ENCODE peak calls at places on chromosomes 1 and 21, in six cellular contexts. One of them, this sample, is unnamed.

GRCh38 chr1:9145021-9145668 is 16.2 kb upstream of the GPR157 start:
- DNase-seq in colonic mucosa: no peak
- DNase-seq in tibial artery: no peak
- DNase-seq in tibial nerve: no peak
- DNase-seq in left ventricle myocardium inferior: no peak
- DNase-seq in GM23248: peak; percentile 78
- DNase-seq in this sample: peak; percentile 18

GRCh38 chr1:110293601-110294104 is 45.5 kb upstream of the RBM15 start:
- DNase-seq in tibial artery: no peak
- DNase-seq in left ventricle myocardium inferior: no peak
- DNase-seq in tibial nerve: no peak
- DNase-seq in colonic mucosa: no peak
- DNase-seq in GM23248: no peak
- DNase-seq in this sample: no peak

GRCh38 chr1:17892225-17892624 is 137.1 kb downstream of the ACTL8 start:
- DNase-seq in GM23248: no peak
- DNase-seq in tibial artery: no peak
- DNase-seq in colonic mucosa: no peak
- DNase-seq in left ventricle myocardium inferior: peak; percentile 72
- DNase-seq in tibial nerve: no peak
- DNase-seq in this sample: no peak

GRCh38 chr1:89901957-89902669 is 81.3 kb downstream of the LRRC8D start:
- DNase-seq in tibial nerve: no peak
- DNase-seq in colonic mucosa: peak; percentile 39
- DNase-seq in GM23248: no peak
- DNase-seq in left ventricle myocardium inferior: no peak
- DNase-seq in tibial artery: no peak
- DNase-seq in this sample: no peak

GRCh38 chr1:198937231-198938031 is 298.6 kb downstream of the PTPRC start:
- DNase-seq in tibial artery: peak; percentile 43
- DNase-seq in GM23248: peak; percentile 89
- DNase-seq in colonic mucosa: peak; percentile 47
- DNase-seq in left ventricle myocardium inferior: no peak
- DNase-seq in tibial nerve: peak; percentile 65
- DNase-seq in this sample: peak; percentile 68

GRCh38 chr1:109631513-109632260 is 12.1 kb downstream of the AMPD2 start:
- DNase-seq in tibial artery: no peak
- DNase-seq in colonic mucosa: no peak
- DNase-seq in left ventricle myocardium inferior: no peak
- DNase-seq in GM23248: no peak
- DNase-seq in tibial nerve: peak; percentile 4
- DNase-seq in this sample: no peak

GRCh38 chr1:149966405-149966804 is 29.7 kb upstream of the MTMR11 start:
- DNase-seq in GM23248: peak; percentile 32
- DNase-seq in colonic mucosa: no peak
- DNase-seq in tibial artery: no peak
- DNase-seq in left ventricle myocardium inferior: no peak
- DNase-seq in tibial nerve: no peak
- DNase-seq in this sample: no peak

GRCh38 chr1:204321665-204322064 is 38.1 kb downstream of the PLEKHA6 start:
- DNase-seq in tibial artery: no peak
- DNase-seq in colonic mucosa: no peak
- DNase-seq in GM23248: peak; percentile 89
- DNase-seq in tibial nerve: no peak
- DNase-seq in left ventricle myocardium inferior: no peak
- DNase-seq in this sample: peak; percentile 62

GRCh38 chr1:167775178-167775577 is 53.4 kb downstream of the MPZL1 start:
- DNase-seq in tibial nerve: no peak
- DNase-seq in left ventricle myocardium inferior: no peak
- DNase-seq in tibial artery: no peak
- DNase-seq in colonic mucosa: no peak
- DNase-seq in GM23248: peak; percentile 56
- DNase-seq in this sample: no peak

GRCh38 chr21:33841561-33841960 is 74.0 kb downstream of the ATP5PO start:
- DNase-seq in colonic mucosa: no peak
- DNase-seq in left ventricle myocardium inferior: no peak
- DNase-seq in tibial nerve: no peak
- DNase-seq in GM23248: no peak
- DNase-seq in tibial artery: no peak
- DNase-seq in this sample: no peak

GRCh38 chr1:225919906-225920305 is 4.1 kb downstream of the PYCR2 start:
- DNase-seq in colonic mucosa: no peak
- DNase-seq in GM23248: peak; percentile 83
- DNase-seq in left ventricle myocardium inferior: peak; percentile 73
- DNase-seq in tibial artery: peak; percentile 80
- DNase-seq in tibial nerve: peak; percentile 40
- DNase-seq in this sample: peak; percentile 56

GRCh38 chr1:111669268-111669667 is 49.7 kb downstream of the RAP1A start:
- DNase-seq in tibial artery: no peak
- DNase-seq in left ventricle myocardium inferior: no peak
- DNase-seq in tibial nerve: no peak
- DNase-seq in GM23248: peak; percentile 34
- DNase-seq in colonic mucosa: no peak
- DNase-seq in this sample: peak; percentile 6

GRCh38 chr1:54571803-54572202 is 23.8 kb downstream of the ACOT11 start:
- DNase-seq in left ventricle myocardium inferior: no peak
- DNase-seq in GM23248: no peak
- DNase-seq in tibial nerve: no peak
- DNase-seq in colonic mucosa: no peak
- DNase-seq in tibial artery: no peak
- DNase-seq in this sample: no peak

GRCh38 chr1:17233675-17234074 is 15.2 kb upstream of the PADI3 start:
- DNase-seq in tibial nerve: peak; percentile 7
- DNase-seq in tibial artery: peak; percentile 24
- DNase-seq in colonic mucosa: peak; percentile 94
- DNase-seq in GM23248: peak; percentile 96
- DNase-seq in left ventricle myocardium inferior: peak; percentile 27
- DNase-seq in this sample: peak; percentile 99

GRCh38 chr21:44437696-44438431 is 17.4 kb upstream of the LRRC3 start:
- DNase-seq in left ventricle myocardium inferior: no peak
- DNase-seq in colonic mucosa: no peak
- DNase-seq in tibial nerve: no peak
- DNase-seq in GM23248: no peak
- DNase-seq in tibial artery: no peak
- DNase-seq in this sample: no peak

GRCh38 chr21:17775431-17776126 is 43.6 kb downstream of the C21orf91 start:
- DNase-seq in GM23248: no peak
- DNase-seq in tibial nerve: no peak
- DNase-seq in tibial artery: no peak
- DNase-seq in left ventricle myocardium inferior: no peak
- DNase-seq in colonic mucosa: no peak
- DNase-seq in this sample: no peak

GRCh38 chr1:179706339-179706941 is 36.7 kb upstream of the FAM163A start:
- DNase-seq in left ventricle myocardium inferior: peak; percentile 34
- DNase-seq in GM23248: peak; percentile 70
- DNase-seq in tibial nerve: peak; percentile 42
- DNase-seq in tibial artery: no peak
- DNase-seq in colonic mucosa: peak; percentile 58
- DNase-seq in this sample: peak; percentile 46

GRCh38 chr1:241413386-241413785 is 56.4 kb upstream of the RGS7 start:
- DNase-seq in tibial nerve: no peak
- DNase-seq in tibial artery: no peak
- DNase-seq in GM23248: peak; percentile 88
- DNase-seq in colonic mucosa: no peak
- DNase-seq in left ventricle myocardium inferior: no peak
- DNase-seq in this sample: peak; percentile 84

GRCh38 chr1:21304488-21304887 is 14.2 kb upstream of the ECE1 start:
- DNase-seq in tibial nerve: no peak
- DNase-seq in left ventricle myocardium inferior: no peak
- DNase-seq in GM23248: no peak
- DNase-seq in tibial artery: no peak
- DNase-seq in colonic mucosa: no peak
- DNase-seq in this sample: no peak

GRCh38 chr1:201166964-201167624 is 12.8 kb upstream of the TMEM9 start:
- DNase-seq in tibial artery: no peak
- DNase-seq in colonic mucosa: no peak
- DNase-seq in tibial nerve: no peak
- DNase-seq in GM23248: no peak
- DNase-seq in left ventricle myocardium inferior: no peak
- DNase-seq in this sample: no peak

GRCh38 chr1:89363638-89364536 is at the start of gene GBP6:
- DNase-seq in colonic mucosa: no peak
- DNase-seq in tibial nerve: no peak
- DNase-seq in tibial artery: no peak
- DNase-seq in GM23248: peak; percentile 4
- DNase-seq in left ventricle myocardium inferior: peak; percentile 38
- DNase-seq in this sample: no peak

DNA sequence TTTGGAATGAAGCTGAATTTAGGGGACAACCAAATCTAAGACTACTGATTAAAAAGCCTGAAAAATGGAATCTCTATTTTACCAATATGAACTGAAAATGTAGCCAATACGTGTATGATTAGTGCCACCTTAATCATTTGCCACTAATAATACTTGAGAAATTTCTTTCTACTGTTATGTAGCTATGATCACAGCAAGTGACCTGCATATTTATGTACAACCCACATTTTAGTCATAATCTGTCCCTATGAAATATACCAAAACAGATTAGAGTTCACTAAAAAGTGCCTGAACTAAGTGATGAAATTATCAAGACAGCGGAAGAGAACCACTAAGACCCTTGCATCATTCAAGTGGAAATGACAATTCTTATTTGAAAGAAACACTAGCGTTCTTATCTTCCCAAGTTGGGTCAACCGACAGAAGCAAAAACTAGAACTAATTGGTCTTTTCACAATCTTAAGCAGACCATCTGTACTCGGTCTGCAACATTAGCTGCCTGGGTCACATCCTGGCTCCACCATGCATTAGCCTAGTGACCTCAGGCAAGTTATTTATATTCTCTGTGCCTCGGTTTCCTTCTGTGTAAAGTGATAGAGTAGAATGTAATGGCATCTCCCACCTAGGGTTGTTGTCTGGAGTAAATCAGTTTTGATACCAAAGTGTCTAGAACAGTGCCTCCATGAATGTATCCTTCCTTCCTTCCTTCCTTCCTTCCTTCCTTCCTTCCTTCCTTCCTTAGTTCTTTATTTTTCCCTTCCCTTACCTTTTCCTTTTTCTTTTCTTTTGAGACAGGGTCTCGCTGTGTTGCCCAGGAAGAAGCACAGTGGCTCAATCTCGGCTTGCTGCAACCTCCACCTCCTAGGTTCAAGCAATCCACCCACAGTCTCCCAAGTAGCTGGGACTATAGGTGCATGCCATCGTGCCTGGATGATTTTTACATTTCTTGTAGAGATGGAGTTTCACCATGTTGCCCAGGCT is 6.1 kb downstream of the COLGALT2 start:
- DNase-seq in tibial artery: no peak
- DNase-seq in colonic mucosa: no peak
- DNase-seq in GM23248: no peak
- DNase-seq in tibial nerve: no peak
- DNase-seq in left ventricle myocardium inferior: no peak
- DNase-seq in this sample: no peak
- H3K27me3 ChIP-seq in tibial artery: no peaks in the 10 kb centered on the region
- H3K27me3 ChIP-seq in colonic mucosa: peaks cover 9% of the 10 kb centered on the region
- H3K27me3 ChIP-seq in GM23248: no peaks in the 10 kb centered on the region
- H3K27me3 ChIP-seq in tibial nerve: peaks cover 23% of the 10 kb centered on the region
- H3K27me3 ChIP-seq in left ventricle myocardium inferior: peaks cover 16% of the 10 kb centered on the region
- H3K27me3 ChIP-seq in this sample: peaks cover 3% of the 10 kb centered on the region

DNA sequence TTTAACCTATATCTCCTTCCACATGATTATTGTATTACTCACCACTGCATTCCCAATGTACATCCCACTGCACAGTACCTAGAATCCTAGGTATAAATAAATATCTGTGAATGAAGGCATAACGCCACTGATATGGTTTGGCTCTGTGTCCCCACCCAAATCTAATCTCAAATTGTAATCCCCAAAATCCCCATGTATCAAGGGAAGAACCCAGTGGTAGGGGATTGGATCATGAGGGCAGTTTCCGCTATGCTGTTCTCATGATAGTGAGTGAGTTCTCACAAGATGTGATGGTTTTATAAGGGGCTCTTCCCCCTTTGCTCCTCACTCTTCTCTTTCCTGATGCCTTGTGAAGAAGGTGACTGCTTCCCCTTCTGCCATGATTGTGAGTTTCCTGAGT is 599.0 kb upstream of the ADGRL2 start:
- DNase-seq in GM23248: no peak
- DNase-seq in colonic mucosa: no peak
- DNase-seq in tibial nerve: no peak
- DNase-seq in tibial artery: no peak
- DNase-seq in left ventricle myocardium inferior: no peak
- DNase-seq in this sample: no peak
- H3K27me3 ChIP-seq in GM23248: no peaks in the 10 kb centered on the region
- H3K27me3 ChIP-seq in colonic mucosa: no peaks in the 10 kb centered on the region
- H3K27me3 ChIP-seq in tibial nerve: no peaks in the 10 kb centered on the region
- H3K27me3 ChIP-seq in tibial artery: no peaks in the 10 kb centered on the region
- H3K27me3 ChIP-seq in left ventricle myocardium inferior: no peaks in the 10 kb centered on the region
- H3K27me3 ChIP-seq in this sample: no peaks in the 10 kb centered on the region

DNA sequence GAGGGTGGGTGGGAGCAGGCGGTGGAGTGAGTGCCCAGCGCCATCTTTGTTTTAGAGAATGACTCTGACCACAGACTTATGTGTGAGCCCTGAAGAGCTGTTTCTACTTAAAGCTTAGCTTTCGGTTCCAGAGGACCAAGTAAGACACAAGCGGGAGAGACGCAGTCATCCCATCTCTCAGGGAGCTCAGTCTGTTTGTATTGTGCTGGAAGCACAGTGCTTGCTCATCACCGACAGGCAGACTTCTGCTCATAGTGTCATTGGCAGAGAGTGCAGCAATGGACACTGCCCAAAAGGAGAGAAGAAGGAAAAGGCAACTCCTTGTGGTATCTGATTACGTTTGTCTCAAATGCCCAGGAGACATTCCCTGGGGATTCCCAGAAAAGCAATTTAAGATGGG is 65.8 kb downstream of the KCNJ15 start:
- DNase-seq in colonic mucosa: no peak
- DNase-seq in left ventricle myocardium inferior: no peak
- DNase-seq in tibial nerve: no peak
- DNase-seq in tibial artery: no peak
- DNase-seq in GM23248: peak; percentile 94
- DNase-seq in this sample: peak; percentile 78
- H3K27me3 ChIP-seq in colonic mucosa: no peaks in the 10 kb centered on the region
- H3K27me3 ChIP-seq in left ventricle myocardium inferior: peaks cover 17% of the 10 kb centered on the region
- H3K27me3 ChIP-seq in tibial nerve: no peaks in the 10 kb centered on the region
- H3K27me3 ChIP-seq in tibial artery: no peaks in the 10 kb centered on the region
- H3K27me3 ChIP-seq in GM23248: no peaks in the 10 kb centered on the region
- H3K27me3 ChIP-seq in this sample: no peaks in the 10 kb centered on the region

DNA sequence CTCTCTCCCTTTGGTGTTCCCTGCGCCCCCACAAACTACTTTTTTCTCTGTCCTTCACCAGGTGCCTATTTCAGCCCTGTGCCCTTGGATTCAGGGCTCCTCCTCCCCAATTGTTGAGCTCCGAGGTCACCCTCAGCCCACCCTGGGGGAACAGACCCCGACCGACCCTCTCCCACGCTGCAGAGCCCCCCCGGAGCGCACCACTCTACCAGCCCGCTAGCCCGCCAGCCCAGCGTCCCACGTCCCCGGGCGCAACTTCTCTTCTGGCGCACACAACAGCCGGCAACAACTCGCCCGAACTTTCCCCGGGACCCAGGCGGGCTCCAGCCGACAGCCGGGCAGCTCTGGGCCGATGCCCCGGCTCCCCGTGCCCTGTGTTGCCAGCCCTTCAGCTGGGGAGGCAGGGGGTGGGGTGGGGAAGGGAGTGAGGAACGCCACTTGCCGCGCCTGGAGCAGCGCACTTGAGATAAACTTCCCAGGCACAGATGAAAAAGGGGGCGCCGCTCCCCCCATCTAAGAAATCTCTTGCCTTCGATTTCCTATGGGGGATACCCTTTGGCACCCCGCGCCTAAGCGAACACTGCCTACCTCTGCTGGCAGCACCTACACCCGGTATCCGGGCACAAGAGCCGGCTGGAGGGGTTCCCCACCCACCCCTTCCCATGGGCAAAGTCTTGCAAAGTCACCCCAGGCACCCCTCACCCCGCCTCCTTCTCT is 983 bp downstream of the CASZ1 start:
- DNase-seq in left ventricle myocardium inferior: peak; percentile 37
- DNase-seq in colonic mucosa: peak; percentile 42
- DNase-seq in GM23248: peak; percentile 42
- DNase-seq in tibial artery: no peak
- DNase-seq in tibial nerve: no peak
- DNase-seq in this sample: peak; percentile 21
- H3K27me3 ChIP-seq in left ventricle myocardium inferior: peaks cover 42% of the 10 kb centered on the region
- H3K27me3 ChIP-seq in colonic mucosa: no peaks in the 10 kb centered on the region
- H3K27me3 ChIP-seq in GM23248: peaks cover 53% of the 10 kb centered on the region
- H3K27me3 ChIP-seq in tibial artery: no peaks in the 10 kb centered on the region
- H3K27me3 ChIP-seq in tibial nerve: peaks cover 96% of the 10 kb centered on the region
- H3K27me3 ChIP-seq in this sample: peaks cover 41% of the 10 kb centered on the region

This sample was measured in MG63.